ENCODE peak calls at places on chromosomes 16 and 17, in four cellular contexts. T, R, V and F are unnamed samples.

GRCh38 chr17:29722411-29723198 is 99.9 kb upstream of the CORO6 start:
- DNase-seq in T (no peak), R (no peak), V (no peak), F (peak)

GRCh38 chr17:35345926-35346771 is 27.3 kb downstream of the SLFN11 start:
- DNase-seq in T (peak), R (no peak), V (no peak), F (no peak)

GRCh38 chr16:55390838-55391237 is 66.8 kb downstream of the IRX6 start:
- DNase-seq in T (no peak), R (no peak), V (no peak), F (no peak)

GRCh38 chr16:27800817-27801216 is 250.9 kb downstream of the KATNIP start:
- DNase-seq in T (no peak), R (no peak), V (no peak), F (no peak)

GRCh38 chr17:21094298-21094704 is 32.5 kb upstream of the DHRS7B start:
- DNase-seq in T (no peak), R (no peak), V (no peak), F (no peak)

GRCh38 chr16:30778549-30779244 is 8.3 kb downstream of the ZNF629 start:
- DNase-seq in T (peak), R (no peak), V (no peak), F (peak)

GRCh38 chr17:72192409-72193192 is 71.8 kb downstream of the SOX9 start:
- DNase-seq in T (no peak), R (no peak), V (no peak), F (no peak)

GRCh38 chr16:30090607-30091332 is 954 bp downstream of the TBX6 start:
- DNase-seq in T (no peak), R (no peak), V (no peak), F (no peak)

GRCh38 chr17:47663997-47664941 is 14.6 kb downstream of the KPNB1 start:
- DNase-seq in T (peak), R (no peak), V (peak), F (peak)

GRCh38 chr17:49616086-49616485 is 40.4 kb downstream of the NXPH3 start:
- DNase-seq in T (no peak), R (no peak), V (no peak), F (no peak)

GRCh38 chr16:89722392-89723278 is 1.3 kb downstream of the ZNF276 start:
- DNase-seq in T (no peak), R (peak), V (no peak), F (no peak)

GRCh38 chr17:80871341-80871740 is 120.3 kb upstream of the CHMP6 start:
- DNase-seq in T (no peak), R (no peak), V (no peak), F (no peak)

GRCh38 chr17:51486091-51486490 is 225.7 kb downstream of the UTP18 start:
- DNase-seq in T (no peak), R (no peak), V (no peak), F (no peak)

GRCh38 chr17:78249836-78250806 is 18.7 kb downstream of the TMEM235 start:
- DNase-seq in T (no peak), R (no peak), V (no peak), F (no peak)

GRCh38 chr17:14156689-14157088 is 80.0 kb downstream of the CDRT15 start:
- DNase-seq in T (no peak), R (no peak), V (no peak), F (no peak)

GRCh38 chr16:2586241-2586640 is 48.4 kb downstream of the PDPK1 start:
- DNase-seq in T (no peak), R (no peak), V (no peak), F (no peak)

GRCh38 chr17:64418506-64419339 is 28.1 kb upstream of the PECAM1 start:
- DNase-seq in T (no peak), R (no peak), V (no peak), F (peak)

GRCh38 chr17:63932008-63932561 is at the start of gene CD79B:
- DNase-seq in T (no peak), R (no peak), V (no peak), F (no peak)

GRCh38 chr17:148757-149156 is 11.4 kb downstream of the SCGB1C2 start:
- DNase-seq in T (no peak), R (no peak), V (peak), F (no peak)

GRCh38 chr16:71895679-71896385 is 501 bp downstream of the IST1 start:
- DNase-seq in T (no peak), R (no peak), V (no peak), F (peak)